ENCODE peak calls at places on chromosome 4, in eight cellular contexts. P, N, A, T, C, D, X and G are unnamed samples. For H3K36me3, the result is how much of the 10 kb centered on the place peaks cover.

GRCh38 chr4:149017022-149017734 is 575.0 kb upstream of the NR3C2 start:
- DNase-seq in P (no peak), N (no peak), A (no peak), T (no peak), C (no peak), D (no peak), X (no peak), G (no peak)

GRCh38 chr4:174066806-174067205 is 216.7 kb downstream of the FBXO8 start:
- DNase-seq in P (no peak), N (no peak), A (no peak), T (no peak), C (no peak), D (no peak), X (no peak), G (no peak)

GRCh38 chr4:110292994-110293744 is 94.8 kb upstream of the ELOVL6 start:
- DNase-seq in P (no peak), N (no peak), A (peak), T (no peak), C (no peak), D (no peak), X (no peak), G (no peak)

GRCh38 chr4:70976251-70976650 is 17.2 kb upstream of the DCK start:
- DNase-seq in P (no peak), N (no peak), A (no peak), T (no peak), C (no peak), D (no peak), X (no peak), G (no peak)

GRCh38 chr4:22522206-22522605 is 6.3 kb upstream of the ADGRA3 start:
- DNase-seq in P (no peak), N (no peak), A (peak), T (no peak), C (no peak), D (no peak), X (peak), G (no peak)

GRCh38 chr4:187258651-187259401 is 535.2 kb upstream of the FAT1 start:
- DNase-seq in P (no peak), N (no peak), A (no peak), T (no peak), C (no peak), D (no peak), X (no peak), G (no peak)

GRCh38 chr4:3296651-3297050 is 3.8 kb downstream of the RGS12 start:
- DNase-seq in P (no peak), N (no peak), A (no peak), T (no peak), C (no peak), D (peak), X (no peak), G (no peak)

GRCh38 chr4:73897380-73898136 is 28.4 kb downstream of the CXCL1 start:
- DNase-seq in P (no peak), N (no peak), A (no peak), T (peak), C (no peak), D (no peak), X (peak), G (no peak)

GRCh38 chr4:5825642-5826041 is 67.2 kb downstream of the CRMP1 start:
- DNase-seq in P (no peak), N (no peak), A (no peak), T (no peak), C (no peak), D (no peak), X (no peak), G (no peak)

GRCh38 chr4:5822617-5823016 is 70.3 kb downstream of the CRMP1 start:
- DNase-seq in P (no peak), N (no peak), A (no peak), T (no peak), C (no peak), D (no peak), X (no peak), G (peak)

GRCh38 chr4:5823542-5824211 is 69.2 kb downstream of the CRMP1 start:
- DNase-seq in P (no peak), N (no peak), A (no peak), T (no peak), C (no peak), D (no peak), X (no peak), G (no peak)

GRCh38 chr4:5824635-5825034 is 68.3 kb downstream of the CRMP1 start:
- DNase-seq in P (no peak), N (no peak), A (peak), T (peak), C (no peak), D (no peak), X (peak), G (peak)

DNA sequence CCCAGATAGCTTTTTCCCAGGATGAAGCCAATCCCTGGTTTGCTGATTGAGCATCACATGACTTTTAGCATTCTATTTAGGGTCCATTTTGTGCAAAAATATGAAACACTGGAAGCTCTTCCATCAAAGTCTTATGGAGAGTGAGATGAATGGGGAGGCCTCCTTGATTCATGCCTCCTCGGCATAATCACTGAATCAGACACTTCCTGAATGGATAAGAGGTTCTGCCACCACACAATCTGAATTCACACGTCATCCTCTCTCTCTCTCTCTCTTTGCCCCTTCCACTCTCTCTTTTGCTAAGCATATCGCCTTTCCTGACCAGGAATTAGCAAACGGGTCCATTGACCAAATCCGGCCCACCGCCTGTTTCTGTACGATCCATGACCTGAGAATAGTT is 68.7 kb downstream of the CRMP1 start:
- DNase-seq in P (no peak), N (no peak), A (no peak), T (no peak), C (no peak), D (no peak), X (no peak), G (no peak)
- H3K36me3 ChIP-seq in P (under half), N (under half), A (under half), T (under half), C (under half), D (under half), X (half or more), G (under half)

GRCh38 chr4:38855466-38855865 is 1.2 kb downstream of the TLR6 start:
- DNase-seq in P (no peak), N (no peak), A (no peak), T (no peak), C (no peak), D (no peak), X (no peak), G (peak)
- H3K4me3 ChIP-seq in P (no peak), N (no peak), A (no peak), T (no peak), C (no peak), D (no peak), X (no peak), G (peak)

GRCh38 chr4:143195581-143195980 is 10.9 kb downstream of the USP38 start:
- DNase-seq in P (no peak), N (no peak), A (no peak), T (no peak), C (no peak), D (no peak), X (no peak), G (no peak)
- H3K36me3 ChIP-seq in P (half or more), N (under half), A (under half), T (under half), C (under half), D (half or more), X (under half), G (half or more)

GRCh38 chr4:1723131-1723801 is 1.9 kb downstream of the TACC3 start:
- DNase-seq in P (no peak), N (no peak), A (peak), T (no peak), C (no peak), D (no peak), X (no peak), G (no peak)
- H3K4me3 ChIP-seq in P (no peak), N (no peak), A (no peak), T (no peak), C (no peak), D (no peak), X (no peak), G (peak)

GRCh38 chr4:8403173-8403753 is 37.3 kb downstream of the ACOX3 start:
- DNase-seq in P (peak), N (no peak), A (peak), T (peak), C (peak), D (peak), X (peak), G (peak)
- H3K36me3 ChIP-seq in P (under half), N (under half), A (under half), T (under half), C (under half), D (under half), X (under half), G (under half)

GRCh38 chr4:142383354-142383753 is 462.7 kb downstream of the INPP4B start:
- DNase-seq in P (no peak), N (no peak), A (no peak), T (no peak), C (no peak), D (no peak), X (no peak), G (no peak)
- H3K4me3 ChIP-seq in P (no peak), N (no peak), A (no peak), T (no peak), C (no peak), D (no peak), X (no peak), G (no peak)